ENCODE peak calls at places on chromosomes 5 and 9, in eight cellular contexts. O is colonic mucosa, X is neural progenitor cell, W is NT2/D1, J is trophoblast cell, I is GM12878, V is fibroblast of lung, T is IMR-90. E is an unnamed sample.

GRCh38 chr9:14314424-14314928 is 535 bp upstream of the NFIB start:
- DNase-seq in X (peak; percentile 39), I (no peak), W (peak; percentile 68), J (peak; percentile 39), T (peak; percentile 66), O (peak; percentile 86), V (peak; percentile 94), E (no peak)

GRCh38 chr9:93320591-93321219 is 130.8 kb upstream of the FAM120A start:
- DNase-seq in O (no peak), T (no peak), X (no peak), J (no peak), V (no peak), W (no peak), I (no peak), E (no peak)

GRCh38 chr9:114141553-114142548 is 13.5 kb upstream of the COL27A1 start:
- DNase-seq in J (no peak), I (no peak), W (no peak), T (peak; percentile 41), X (no peak), O (no peak), V (peak; percentile 38), E (no peak)

GRCh38 chr9:69601698-69602097 is 70.5 kb downstream of the APBA1 start:
- DNase-seq in X (no peak), T (no peak), O (no peak), I (no peak), J (no peak), V (no peak), W (no peak), E (no peak)

GRCh38 chr5:95839658-95840057 is 17.1 kb upstream of the GLRX start:
- DNase-seq in W (no peak), X (no peak), O (no peak), V (no peak), T (no peak), J (no peak), I (no peak), E (no peak)

GRCh38 chr9:109771084-109771483 is 8.9 kb upstream of the PALM2AKAP2 start:
- DNase-seq in I (no peak), X (peak; percentile 65), O (no peak), V (peak; percentile 58), J (no peak), T (peak; percentile 78), W (peak; percentile 81), E (peak; percentile 51)

GRCh38 chr5:74895906-74896305 is 29.7 kb upstream of the FAM169A start:
- DNase-seq in W (no peak), I (no peak), J (peak; percentile 84), T (peak; percentile 59), X (no peak), O (no peak), V (peak; percentile 82), E (no peak)

GRCh38 chr5:149062371-149063016 is 368 bp downstream of the SH3TC2 start:
- DNase-seq in O (peak; percentile 55), X (no peak), J (peak; percentile 84), V (peak; percentile 47), T (peak; percentile 88), I (no peak), W (peak; percentile 11), E (no peak)

GRCh38 chr9:1980387-1980786 is 34.8 kb upstream of the SMARCA2 start:
- DNase-seq in V (no peak), X (no peak), W (no peak), T (no peak), O (no peak), J (no peak), I (peak; percentile 4), E (no peak)

DNA sequence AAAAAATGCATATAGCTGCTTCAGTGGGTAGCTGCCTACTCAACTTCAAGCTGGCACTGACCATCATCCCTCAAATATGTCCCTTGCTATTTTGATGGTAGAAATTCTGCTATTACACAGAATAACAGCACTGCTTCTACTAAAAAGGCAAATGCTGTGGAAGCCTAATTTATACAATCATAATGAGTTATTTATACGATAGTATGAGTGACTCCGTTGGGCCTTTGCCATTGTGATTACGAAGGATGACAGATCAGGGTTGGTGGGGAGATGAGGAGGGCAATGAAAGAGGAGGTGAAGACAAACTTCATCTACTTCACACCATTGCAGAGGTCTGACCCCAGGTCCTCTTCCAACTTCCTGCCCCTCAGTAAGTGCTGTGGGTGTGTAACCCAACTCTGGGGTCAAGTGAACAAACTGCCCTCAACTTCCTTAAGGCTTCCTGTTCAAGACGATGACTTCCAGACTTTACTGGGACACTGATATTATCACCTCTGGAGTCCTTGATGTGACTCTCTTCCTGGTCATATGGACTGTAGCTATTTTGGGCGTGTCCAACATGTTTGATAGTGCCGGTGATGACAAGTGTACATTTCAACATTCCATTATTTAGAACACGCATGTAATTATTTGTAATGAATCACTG is 74.1 kb upstream of the RPS23 start:
- DNase-seq in O (no peak), V (no peak), W (no peak), X (no peak), J (no peak), T (peak; percentile 50), I (no peak), E (no peak)
- H3K9ac ChIP-seq in O (no peak overlapping the region), V (no peak overlapping the region), W (no peak overlapping the region), X (no peak overlapping the region), J (no peak overlapping the region), T (no peak overlapping the region), I (no peak overlapping the region), E (no peak overlapping the region)

DNA sequence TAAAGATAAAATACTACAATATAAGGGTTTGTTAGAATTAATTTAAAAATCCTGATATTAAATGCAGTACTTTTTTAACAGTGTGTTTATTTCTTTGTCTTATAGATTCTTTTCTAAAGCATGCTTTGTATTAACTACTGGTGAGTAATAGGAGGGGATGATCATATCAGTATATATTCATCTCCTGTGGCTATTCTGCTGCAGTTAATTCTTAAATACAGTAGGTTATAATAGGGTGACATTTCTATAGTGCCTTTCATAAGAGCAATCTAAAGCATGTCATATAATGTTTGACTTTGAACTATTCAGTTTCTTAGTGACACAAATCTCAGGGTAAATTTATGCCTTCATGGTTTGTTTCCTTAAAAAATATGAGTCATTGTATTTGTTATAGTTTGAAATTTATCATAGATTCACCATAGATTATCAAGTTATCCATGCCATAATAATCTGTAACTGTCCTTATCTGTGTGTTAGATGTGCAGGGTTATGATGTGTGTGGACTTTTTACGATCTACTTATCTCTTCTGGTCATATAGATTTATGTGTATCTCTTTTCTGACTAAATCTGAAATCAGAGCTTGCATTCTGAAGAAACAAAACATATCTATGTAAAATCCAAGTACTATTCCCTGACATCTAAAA is 1019.5 kb downstream of the NR2F1-AS1 start:
- DNase-seq in V (no peak), W (no peak), O (no peak), I (no peak), T (peak; percentile 30), X (no peak), J (no peak), E (no peak)
- H3K9ac ChIP-seq in V (no peak overlapping the region), W (no peak overlapping the region), O (no peak overlapping the region), I (no peak overlapping the region), T (no peak overlapping the region), X (no peak overlapping the region), J (no peak overlapping the region), E (no peak overlapping the region)

GRCh38 chr9:111898331-111899096 is 1.9 kb downstream of the UGCG start:
- DNase-seq in X (no peak), J (peak; percentile 27), T (no peak), W (no peak), O (no peak), I (no peak), V (no peak), E (no peak)
- H3K9ac ChIP-seq in X (no peak overlapping the region), J (no peak overlapping the region), T (peak overlapping the region; percentile 93), W (peak overlapping the region; percentile 18), O (peak overlapping the region; percentile 98), I (peak overlapping the region; percentile 57), V (peak overlapping the region; percentile 54), E (no peak overlapping the region)

GRCh38 chr5:32312682-32313523 is at the start of gene MTMR12:
- DNase-seq in V (peak; percentile 99), T (peak; percentile 99), X (peak; percentile 100), I (peak; percentile 98), W (peak; percentile 95), O (peak; percentile 100), J (peak; percentile 100), E (peak; percentile 99)
- H3K9ac ChIP-seq in V (peak within 1 kb of the TSS; percentile 92), T (peak within 1 kb of the TSS; percentile 78), X (peak within 1 kb of the TSS; percentile 82), I (peak within 1 kb of the TSS; percentile 88), W (peak within 1 kb of the TSS; percentile 90), O (peak within 1 kb of the TSS; percentile 87), J (peak within 1 kb of the TSS; percentile 88), E (peak within 1 kb of the TSS; percentile 98)

DNA sequence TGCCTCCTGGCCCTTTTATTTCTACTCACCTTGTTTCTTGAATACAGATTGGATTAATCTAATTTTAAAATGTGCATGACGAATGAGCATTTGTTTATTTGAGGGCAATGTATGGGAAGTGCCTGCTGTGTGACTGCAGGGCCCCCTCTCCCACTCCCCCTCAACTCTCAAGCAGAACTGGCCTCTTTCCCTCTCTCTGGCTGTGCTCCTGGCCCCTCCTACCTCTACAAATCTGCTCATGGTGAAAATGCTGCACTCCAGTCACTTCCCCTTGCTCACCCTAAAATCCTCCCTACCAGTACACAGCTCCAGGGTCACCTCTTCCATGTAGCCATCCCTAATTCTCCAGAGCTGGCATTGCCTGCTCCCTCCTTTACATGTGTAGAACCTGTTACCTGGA is 17.2 kb upstream of the NDST1 start:
- DNase-seq in J (no peak), I (no peak), V (no peak), O (no peak), X (no peak), T (peak; percentile 67), W (no peak), E (no peak)
- H3K9ac ChIP-seq in J (no peak overlapping the region), I (no peak overlapping the region), V (no peak overlapping the region), O (peak overlapping the region; percentile 52), X (no peak overlapping the region), T (peak overlapping the region; percentile 16), W (no peak overlapping the region), E (no peak overlapping the region)

DNA sequence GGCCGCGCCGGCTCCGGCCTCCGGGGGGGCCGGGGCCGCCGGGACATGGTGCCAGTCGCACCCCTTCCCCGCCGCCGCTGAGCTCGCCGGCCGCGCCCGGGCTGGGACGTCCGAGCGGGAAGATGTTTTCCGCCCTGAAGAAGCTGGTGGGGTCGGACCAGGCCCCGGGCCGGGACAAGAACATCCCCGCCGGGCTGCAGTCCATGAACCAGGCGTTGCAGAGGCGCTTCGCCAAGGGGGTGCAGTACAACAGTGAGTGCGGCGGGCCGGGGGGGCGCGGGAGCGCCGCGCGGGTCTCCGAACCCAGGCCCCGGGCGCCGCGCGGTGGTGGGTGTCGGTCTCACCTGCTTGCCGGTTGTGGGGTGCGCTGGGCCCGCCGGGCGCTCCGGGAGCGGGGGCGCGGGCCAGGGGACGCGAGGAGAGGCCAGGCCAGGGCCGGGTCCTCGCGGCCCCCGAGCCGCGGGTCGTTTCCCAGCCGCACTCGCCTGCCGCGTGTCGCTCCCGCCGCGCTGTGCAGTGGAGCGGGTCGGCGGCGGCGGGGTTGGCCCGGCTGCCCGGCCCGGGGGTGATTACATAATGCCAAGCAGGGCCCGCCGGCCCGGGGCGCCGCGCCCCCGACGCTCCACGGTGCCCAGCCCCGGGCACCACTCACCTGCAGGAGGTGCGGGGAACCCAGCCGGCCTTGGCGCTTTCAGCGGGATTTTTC is 480 bp downstream of the RABL6 start:
- DNase-seq in J (peak; percentile 34), V (no peak), O (peak; percentile 46), X (peak; percentile 58), T (no peak), W (no peak), I (no peak), E (no peak)
- H3K9ac ChIP-seq in J (peak overlapping the region; percentile 88), V (peak overlapping the region; percentile 81), O (peak overlapping the region; percentile 85), X (peak overlapping the region; percentile 83), T (peak overlapping the region; percentile 85), W (peak overlapping the region; percentile 99), I (peak overlapping the region; percentile 93), E (peak overlapping the region; percentile 93)